ENCODE peak calls at places on chromosomes 11 and 22, in seven cellular contexts. S, A, R, P, Y, Q and O are unnamed samples.

GRCh38 chr11:69333149-69333710 is 39.3 kb downstream of the MYEOV start:
- DNase-seq in S (no peak), A (no peak), R (no peak), P (no peak), Y (no peak), Q (no peak), O (no peak)

GRCh38 chr11:32893947-32894827 is 1.6 kb downstream of the QSER1 start:
- DNase-seq in S (peak; percentile 32), A (peak; percentile 43), R (peak; percentile 80), P (no peak), Y (no peak), Q (peak; percentile 17), O (peak; percentile 76)

GRCh38 chr11:6627762-6628241 is 8.6 kb upstream of the TPP1 start:
- DNase-seq in S (no peak), A (peak; percentile 52), R (no peak), P (no peak), Y (no peak), Q (peak; percentile 21), O (no peak)

GRCh38 chr11:86147004-86147403 is 78.1 kb upstream of the PICALM start:
- DNase-seq in S (no peak), A (no peak), R (no peak), P (no peak), Y (no peak), Q (no peak), O (no peak)

GRCh38 chr22:47589271-47590250 is 827.1 kb downstream of the TBC1D22A start:
- DNase-seq in S (no peak), A (no peak), R (no peak), P (no peak), Y (no peak), Q (no peak), O (no peak)

GRCh38 chr22:30286813-30287625 is 2.3 kb downstream of the CASTOR1 start:
- DNase-seq in S (peak; percentile 74), A (peak; percentile 80), R (peak; percentile 30), P (peak; percentile 81), Y (peak; percentile 88), Q (peak; percentile 80), O (peak; percentile 53)

GRCh38 chr22:41768420-41768819 is 32.1 kb upstream of the CCDC134 start:
- DNase-seq in S (no peak), A (no peak), R (peak; percentile 52), P (no peak), Y (no peak), Q (no peak), O (peak; percentile 69)

GRCh38 chr11:106794058-106794457 is 224.2 kb downstream of the GUCY1A2 start:
- DNase-seq in S (no peak), A (no peak), R (no peak), P (no peak), Y (no peak), Q (no peak), O (peak; percentile 1)

GRCh38 chr11:74693531-74693930 is 37.7 kb downstream of the CHRDL2 start:
- DNase-seq in S (no peak), A (no peak), R (no peak), P (no peak), Y (no peak), Q (no peak), O (no peak)

GRCh38 chr11:65414776-65415498 is 7.7 kb upstream of the NEAT1 start:
- DNase-seq in S (no peak), A (no peak), R (no peak), P (no peak), Y (no peak), Q (no peak), O (peak; percentile 50)

GRCh38 chr11:1548221-1549070 is 23.6 kb downstream of the DUSP8 start:
- DNase-seq in S (peak; percentile 81), A (no peak), R (no peak), P (no peak), Y (no peak), Q (no peak), O (peak; percentile 78)

GRCh38 chr11:72039108-72039850 is 40.6 kb downstream of the IL18BP start:
- DNase-seq in S (peak; percentile 45), A (no peak), R (no peak), P (no peak), Y (no peak), Q (no peak), O (peak; percentile 62)

GRCh38 chr11:17277024-17277584 is 565 bp downstream of the NUCB2 start:
- DNase-seq in S (no peak), A (peak; percentile 42), R (peak; percentile 71), P (no peak), Y (no peak), Q (peak; percentile 27), O (peak; percentile 61)

GRCh38 chr11:78138694-78139421 is 568 bp downstream of the ALG8 start:
- DNase-seq in S (no peak), A (peak; percentile 54), R (peak; percentile 53), P (peak; percentile 24), Y (no peak), Q (no peak), O (peak; percentile 37)

GRCh38 chr22:30947163-30947820 is 21.3 kb downstream of the MORC2 start:
- DNase-seq in S (no peak), A (no peak), R (no peak), P (no peak), Y (no peak), Q (no peak), O (no peak)

GRCh38 chr22:37808294-37808657 is 542 bp downstream of the GCAT start:
- DNase-seq in S (no peak), A (no peak), R (no peak), P (no peak), Y (no peak), Q (no peak), O (no peak)

GRCh38 chr11:68328374-68329091 is 16.1 kb downstream of the LRP5 start:
- DNase-seq in S (no peak), A (no peak), R (peak; percentile 76), P (no peak), Y (no peak), Q (no peak), O (no peak)

GRCh38 chr11:9230291-9230690 is 34.9 kb downstream of the DENND5A start:
- DNase-seq in S (no peak), A (no peak), R (no peak), P (no peak), Y (no peak), Q (no peak), O (peak; percentile 25)

GRCh38 chr11:77191823-77192495 is 63.9 kb downstream of the MYO7A start:
- DNase-seq in S (peak; percentile 77), A (peak; percentile 70), R (peak; percentile 75), P (peak; percentile 15), Y (peak; percentile 7), Q (peak; percentile 7), O (peak; percentile 12)

GRCh38 chr11:2813141-2813908 is 72.2 kb downstream of the CDKN1C start:
- DNase-seq in S (no peak), A (no peak), R (peak; percentile 16), P (no peak), Y (no peak), Q (no peak), O (peak; percentile 63)

GRCh38 chr11:34030386-34030785 is 21.1 kb upstream of the CAPRIN1 start:
- DNase-seq in S (no peak), A (no peak), R (no peak), P (no peak), Y (no peak), Q (no peak), O (no peak)

GRCh38 chr11:30453705-30454104 is 130.8 kb downstream of the ARL14EP start:
- DNase-seq in S (no peak), A (no peak), R (no peak), P (no peak), Y (no peak), Q (no peak), O (no peak)

GRCh38 chr22:49026476-49027121 is 801.1 kb downstream of the BRD1 start:
- DNase-seq in S (no peak), A (no peak), R (no peak), P (no peak), Y (no peak), Q (no peak), O (no peak)

GRCh38 chr22:30890689-30891442 is 77.7 kb downstream of the MORC2 start:
- DNase-seq in S (peak; percentile 17), A (peak; percentile 52), R (no peak), P (no peak), Y (no peak), Q (peak; percentile 7), O (peak; percentile 40)

GRCh38 chr11:84905411-84905810 is 721.7 kb downstream of the DLG2 start:
- DNase-seq in S (no peak), A (no peak), R (no peak), P (no peak), Y (no peak), Q (no peak), O (peak; percentile 1)

GRCh38 chr11:63682045-63682915 is 980 bp downstream of the RTN3 start:
- DNase-seq in S (peak; percentile 25), A (no peak), R (peak; percentile 32), P (no peak), Y (no peak), Q (no peak), O (peak; percentile 45)

GRCh38 chr11:108069947-108070346 is 51.4 kb upstream of the ACAT1 start:
- DNase-seq in S (no peak), A (no peak), R (no peak), P (no peak), Y (no peak), Q (peak; percentile 5), O (peak; percentile 72)

GRCh38 chr22:40385041-40385782 is 14.8 kb downstream of the SGSM3 start:
- DNase-seq in S (no peak), A (peak; percentile 73), R (peak; percentile 80), P (no peak), Y (no peak), Q (peak; percentile 59), O (no peak)

GRCh38 chr11:99316761-99317475 is 296.2 kb downstream of the CNTN5 start:
- DNase-seq in S (no peak), A (no peak), R (no peak), P (no peak), Y (no peak), Q (no peak), O (no peak)

GRCh38 chr11:10906521-10906920 is 48.7 kb upstream of the ZBED5 start:
- DNase-seq in S (no peak), A (no peak), R (no peak), P (no peak), Y (no peak), Q (no peak), O (peak; percentile 94)

GRCh38 chr11:44969853-44970252 is 19.2 kb upstream of the TP53I11 start:
- DNase-seq in S (no peak), A (no peak), R (no peak), P (no peak), Y (no peak), Q (no peak), O (no peak)

GRCh38 chr22:39178206-39179111 is 26.0 kb upstream of the CBX7 start:
- DNase-seq in S (no peak), A (no peak), R (no peak), P (no peak), Y (no peak), Q (no peak), O (peak; percentile 73)